ENCODE peak calls at places on chromosomes 3 and 15, in five cellular contexts. One of them, this sample, is unnamed.

GRCh38 chr15:38050529-38050928 is 116.1 kb downstream of the TMCO5A start:
- DNase-seq in IMR-90: peak; percentile 69
- DNase-seq in endothelial cell of umbilical vein: peak; percentile 77
- DNase-seq in body of pancreas: no peak
- DNase-seq in GM23338: no peak
- DNase-seq in this sample: no peak

GRCh38 chr3:161035711-161036110 is 69.4 kb downstream of the B3GALNT1 start:
- DNase-seq in IMR-90: no peak
- DNase-seq in endothelial cell of umbilical vein: peak; percentile 82
- DNase-seq in body of pancreas: no peak
- DNase-seq in GM23338: no peak
- DNase-seq in this sample: no peak

GRCh38 chr3:178504128-178504527 is 32.1 kb upstream of the KCNMB2 start:
- DNase-seq in IMR-90: no peak
- DNase-seq in endothelial cell of umbilical vein: peak; percentile 52
- DNase-seq in body of pancreas: no peak
- DNase-seq in GM23338: no peak
- DNase-seq in this sample: no peak

GRCh38 chr3:29441020-29441324 is 160.1 kb downstream of the RBMS3 start:
- DNase-seq in IMR-90: no peak
- DNase-seq in endothelial cell of umbilical vein: no peak
- DNase-seq in body of pancreas: no peak
- DNase-seq in GM23338: no peak
- DNase-seq in this sample: no peak

GRCh38 chr15:76393614-76394013 is 57.0 kb downstream of the ISL2 start:
- DNase-seq in IMR-90: peak; percentile 16
- DNase-seq in endothelial cell of umbilical vein: peak; percentile 19
- DNase-seq in body of pancreas: no peak
- DNase-seq in GM23338: no peak
- DNase-seq in this sample: no peak

GRCh38 chr3:15206662-15207576 is 873 bp downstream of the CAPN7 start:
- DNase-seq in IMR-90: peak; percentile 43
- DNase-seq in endothelial cell of umbilical vein: peak; percentile 78
- DNase-seq in body of pancreas: peak; percentile 65
- DNase-seq in GM23338: peak; percentile 19
- DNase-seq in this sample: no peak

GRCh38 chr3:72577190-72577589 is 271.1 kb downstream of the SHQ1 start:
- DNase-seq in IMR-90: no peak
- DNase-seq in endothelial cell of umbilical vein: no peak
- DNase-seq in body of pancreas: no peak
- DNase-seq in GM23338: no peak
- DNase-seq in this sample: no peak

GRCh38 chr15:64187396-64188191 is 24.8 kb upstream of the PPIB start:
- DNase-seq in IMR-90: no peak
- DNase-seq in endothelial cell of umbilical vein: peak; percentile 27
- DNase-seq in body of pancreas: no peak
- DNase-seq in GM23338: no peak
- DNase-seq in this sample: no peak

GRCh38 chr15:37046876-37047614 is 53.3 kb downstream of the MEIS2 start:
- DNase-seq in IMR-90: peak; percentile 70
- DNase-seq in endothelial cell of umbilical vein: no peak
- DNase-seq in body of pancreas: no peak
- DNase-seq in GM23338: peak; percentile 84
- DNase-seq in this sample: no peak

GRCh38 chr3:132088291-132088690 is 53.5 kb upstream of the CPNE4 start:
- DNase-seq in IMR-90: no peak
- DNase-seq in endothelial cell of umbilical vein: no peak
- DNase-seq in body of pancreas: no peak
- DNase-seq in GM23338: no peak
- DNase-seq in this sample: no peak

GRCh38 chr15:94000603-94001002 is 230.8 kb upstream of the MCTP2 start:
- DNase-seq in IMR-90: no peak
- DNase-seq in endothelial cell of umbilical vein: no peak
- DNase-seq in body of pancreas: no peak
- DNase-seq in GM23338: peak; percentile 43
- DNase-seq in this sample: no peak

GRCh38 chr3:139728414-139728813 is 50.6 kb upstream of the NMNAT3 start:
- DNase-seq in IMR-90: no peak
- DNase-seq in endothelial cell of umbilical vein: no peak
- DNase-seq in body of pancreas: no peak
- DNase-seq in GM23338: no peak
- DNase-seq in this sample: no peak

GRCh38 chr3:185696039-185696438 is 109.9 kb downstream of the SENP2 start:
- DNase-seq in IMR-90: no peak
- DNase-seq in endothelial cell of umbilical vein: no peak
- DNase-seq in body of pancreas: no peak
- DNase-seq in GM23338: no peak
- DNase-seq in this sample: no peak

GRCh38 chr15:42077680-42078079 is 16.7 kb downstream of the PLA2G4D start:
- DNase-seq in IMR-90: no peak
- DNase-seq in endothelial cell of umbilical vein: no peak
- DNase-seq in body of pancreas: no peak
- DNase-seq in GM23338: no peak
- DNase-seq in this sample: no peak

GRCh38 chr15:99343836-99344551 is 92.7 kb downstream of the LRRC28 start:
- DNase-seq in IMR-90: no peak
- DNase-seq in endothelial cell of umbilical vein: peak; percentile 75
- DNase-seq in body of pancreas: no peak
- DNase-seq in GM23338: peak; percentile 75
- DNase-seq in this sample: no peak

GRCh38 chr3:60553144-60553543 is 698.1 kb downstream of the FHIT start:
- DNase-seq in IMR-90: no peak
- DNase-seq in endothelial cell of umbilical vein: no peak
- DNase-seq in body of pancreas: no peak
- DNase-seq in GM23338: no peak
- DNase-seq in this sample: no peak

GRCh38 chr15:92393287-92393993 is at the start of gene ST8SIA2:
- DNase-seq in IMR-90: no peak
- DNase-seq in endothelial cell of umbilical vein: peak; percentile 3
- DNase-seq in body of pancreas: no peak
- DNase-seq in GM23338: peak; percentile 87
- DNase-seq in this sample: no peak

GRCh38 chr3:105719791-105720190 is 149.0 kb downstream of the CBLB start:
- DNase-seq in IMR-90: no peak
- DNase-seq in endothelial cell of umbilical vein: no peak
- DNase-seq in body of pancreas: no peak
- DNase-seq in GM23338: no peak
- DNase-seq in this sample: no peak

GRCh38 chr15:46450810-46451182 is 816.0 kb downstream of the SQOR start:
- DNase-seq in IMR-90: no peak
- DNase-seq in endothelial cell of umbilical vein: no peak
- DNase-seq in body of pancreas: no peak
- DNase-seq in GM23338: no peak
- DNase-seq in this sample: no peak

GRCh38 chr3:42894693-42895092 is 11.2 kb upstream of the ZNF662 start:
- DNase-seq in IMR-90: no peak
- DNase-seq in endothelial cell of umbilical vein: no peak
- DNase-seq in body of pancreas: no peak
- DNase-seq in GM23338: no peak
- DNase-seq in this sample: no peak

GRCh38 chr15:74315626-74316025 is 51.8 kb downstream of the CYP11A1 start:
- DNase-seq in IMR-90: no peak
- DNase-seq in endothelial cell of umbilical vein: no peak
- DNase-seq in body of pancreas: no peak
- DNase-seq in GM23338: no peak
- DNase-seq in this sample: no peak

GRCh38 chr3:143875566-143875965 is 27.3 kb upstream of the SLC9A9 start:
- DNase-seq in IMR-90: no peak
- DNase-seq in endothelial cell of umbilical vein: peak; percentile 21
- DNase-seq in body of pancreas: no peak
- DNase-seq in GM23338: no peak
- DNase-seq in this sample: no peak

GRCh38 chr3:17355591-17355990 is 386.8 kb downstream of the TBC1D5 start:
- DNase-seq in IMR-90: no peak
- DNase-seq in endothelial cell of umbilical vein: no peak
- DNase-seq in body of pancreas: no peak
- DNase-seq in GM23338: no peak
- DNase-seq in this sample: no peak

GRCh38 chr3:72299321-72299802 is 514.4 kb upstream of the PROK2 start:
- DNase-seq in IMR-90: peak; percentile 59
- DNase-seq in endothelial cell of umbilical vein: peak; percentile 96
- DNase-seq in body of pancreas: no peak
- DNase-seq in GM23338: no peak
- DNase-seq in this sample: no peak

GRCh38 chr3:71649757-71650156 is 66.2 kb upstream of the FOXP1 start:
- DNase-seq in IMR-90: no peak
- DNase-seq in endothelial cell of umbilical vein: no peak
- DNase-seq in body of pancreas: no peak
- DNase-seq in GM23338: no peak
- DNase-seq in this sample: no peak

GRCh38 chr15:40069178-40070165 is 30.5 kb upstream of the SRP14 start:
- DNase-seq in IMR-90: no peak
- DNase-seq in endothelial cell of umbilical vein: peak; percentile 88
- DNase-seq in body of pancreas: peak; percentile 100
- DNase-seq in GM23338: peak; percentile 60
- DNase-seq in this sample: no peak

GRCh38 chr3:101868534-101869464 is 19.5 kb downstream of the NFKBIZ start:
- DNase-seq in IMR-90: peak; percentile 58
- DNase-seq in endothelial cell of umbilical vein: peak; percentile 78
- DNase-seq in body of pancreas: peak; percentile 43
- DNase-seq in GM23338: no peak
- DNase-seq in this sample: no peak

GRCh38 chr3:159818399-159818798 is 170.2 kb upstream of the IL12A start:
- DNase-seq in IMR-90: no peak
- DNase-seq in endothelial cell of umbilical vein: no peak
- DNase-seq in body of pancreas: no peak
- DNase-seq in GM23338: peak; percentile 70
- DNase-seq in this sample: no peak

GRCh38 chr3:107643038-107643883 is 120.5 kb downstream of the BBX start:
- DNase-seq in IMR-90: no peak
- DNase-seq in endothelial cell of umbilical vein: no peak
- DNase-seq in body of pancreas: no peak
- DNase-seq in GM23338: peak; percentile 73
- DNase-seq in this sample: no peak

GRCh38 chr3:106566277-106566676 is 697.5 kb upstream of the CBLB start:
- DNase-seq in IMR-90: no peak
- DNase-seq in endothelial cell of umbilical vein: no peak
- DNase-seq in body of pancreas: no peak
- DNase-seq in GM23338: peak; percentile 38
- DNase-seq in this sample: no peak

GRCh38 chr3:64056616-64057165 is 33.4 kb upstream of the PSMD6 start:
- DNase-seq in IMR-90: peak; percentile 79
- DNase-seq in endothelial cell of umbilical vein: no peak
- DNase-seq in body of pancreas: no peak
- DNase-seq in GM23338: no peak
- DNase-seq in this sample: no peak

GRCh38 chr3:40930131-40930538 is 269.2 kb upstream of the CTNNB1 start:
- DNase-seq in IMR-90: no peak
- DNase-seq in endothelial cell of umbilical vein: no peak
- DNase-seq in body of pancreas: peak; percentile 81
- DNase-seq in GM23338: no peak
- DNase-seq in this sample: no peak

GRCh38 chr15:92606126-92606835 is 49.3 kb downstream of the FAM174B start:
- DNase-seq in IMR-90: no peak
- DNase-seq in endothelial cell of umbilical vein: no peak
- DNase-seq in body of pancreas: peak; percentile 6
- DNase-seq in GM23338: no peak
- DNase-seq in this sample: no peak

GRCh38 chr3:42014949-42015533 is 53.1 kb upstream of the ULK4 start:
- DNase-seq in IMR-90: no peak
- DNase-seq in endothelial cell of umbilical vein: peak; percentile 66
- DNase-seq in body of pancreas: peak; percentile 42
- DNase-seq in GM23338: peak; percentile 59
- DNase-seq in this sample: no peak

GRCh38 chr15:80635953-80636352 is 59.2 kb upstream of the ABHD17C start:
- DNase-seq in IMR-90: no peak
- DNase-seq in endothelial cell of umbilical vein: no peak
- DNase-seq in body of pancreas: no peak
- DNase-seq in GM23338: no peak
- DNase-seq in this sample: no peak

GRCh38 chr3:127475364-127475763 is 115.2 kb downstream of the TPRA1 start:
- DNase-seq in IMR-90: no peak
- DNase-seq in endothelial cell of umbilical vein: no peak
- DNase-seq in body of pancreas: no peak
- DNase-seq in GM23338: no peak
- DNase-seq in this sample: no peak
- H3K27me3 ChIP-seq in IMR-90: peaks cover 38% of the 10 kb centered on the region
- H3K27me3 ChIP-seq in endothelial cell of umbilical vein: peaks cover 2% of the 10 kb centered on the region
- H3K27me3 ChIP-seq in body of pancreas: no peaks in the 10 kb centered on the region
- H3K27me3 ChIP-seq in GM23338: no peaks in the 10 kb centered on the region
- H3K27me3 ChIP-seq in this sample: no peaks in the 10 kb centered on the region

DNA sequence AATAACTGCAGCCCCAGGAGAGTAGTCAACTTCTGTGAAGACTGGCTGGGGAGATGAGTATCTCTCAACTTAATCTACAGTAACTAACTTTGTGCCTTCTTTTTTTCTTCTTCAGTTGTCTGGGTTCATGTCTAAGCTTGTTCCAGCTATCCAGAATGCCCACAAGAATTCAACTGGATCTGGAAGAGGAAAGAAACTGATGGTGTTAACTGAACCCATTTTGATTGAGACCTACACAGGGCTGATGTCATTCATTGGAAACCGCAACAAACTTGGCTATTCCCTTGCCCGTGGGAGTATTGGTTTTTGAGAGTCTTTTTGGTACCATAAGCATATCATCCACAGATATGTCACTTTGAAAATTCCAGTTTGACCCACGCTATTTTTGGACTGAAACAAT is 148.7 kb downstream of the TPRG1 start:
- DNase-seq in IMR-90: no peak
- DNase-seq in endothelial cell of umbilical vein: no peak
- DNase-seq in body of pancreas: no peak
- DNase-seq in GM23338: no peak
- DNase-seq in this sample: no peak
- H3K27ac ChIP-seq in IMR-90: no peak overlapping the region
- H3K27ac ChIP-seq in endothelial cell of umbilical vein: no peak overlapping the region
- H3K27ac ChIP-seq in body of pancreas: no peak overlapping the region
- H3K27ac ChIP-seq in GM23338: no peak overlapping the region
- H3K27ac ChIP-seq in this sample: no peak overlapping the region

GRCh38 chr3:6994081-6994668 is 133.3 kb downstream of the GRM7 start:
- DNase-seq in IMR-90: no peak
- DNase-seq in endothelial cell of umbilical vein: peak; percentile 57
- DNase-seq in body of pancreas: no peak
- DNase-seq in GM23338: peak; percentile 16
- DNase-seq in this sample: no peak
- TF ChIP-seq CTCF in IMR-90: no peak
- TF ChIP-seq CTCF in endothelial cell of umbilical vein: peak; percentile 9
- TF ChIP-seq CTCF in body of pancreas: peak; percentile 30
- TF ChIP-seq CTCF in GM23338: no peak
- TF ChIP-seq CTCF in this sample: peak; percentile 33

GRCh38 chr15:78671626-78672211 is 30.7 kb upstream of the CHRNB4 start:
- DNase-seq in IMR-90: no peak
- DNase-seq in endothelial cell of umbilical vein: no peak
- DNase-seq in body of pancreas: no peak
- DNase-seq in GM23338: peak; percentile 69
- DNase-seq in this sample: no peak
- H3K27me3 ChIP-seq in IMR-90: peaks cover 23% of the 10 kb centered on the region
- H3K27me3 ChIP-seq in endothelial cell of umbilical vein: no peaks in the 10 kb centered on the region
- H3K27me3 ChIP-seq in body of pancreas: no peaks in the 10 kb centered on the region
- H3K27me3 ChIP-seq in GM23338: no peaks in the 10 kb centered on the region
- H3K27me3 ChIP-seq in this sample: no peaks in the 10 kb centered on the region

GRCh38 chr15:43515731-43516130 is 1.7 kb upstream of the MAP1A start:
- DNase-seq in IMR-90: no peak
- DNase-seq in endothelial cell of umbilical vein: no peak
- DNase-seq in body of pancreas: no peak
- DNase-seq in GM23338: no peak
- DNase-seq in this sample: no peak
- H3K27ac ChIP-seq in IMR-90: peak overlapping the region; percentile 81
- H3K27ac ChIP-seq in endothelial cell of umbilical vein: no peak overlapping the region
- H3K27ac ChIP-seq in body of pancreas: no peak overlapping the region
- H3K27ac ChIP-seq in GM23338: no peak overlapping the region
- H3K27ac ChIP-seq in this sample: no peak overlapping the region

This sample was measured in esophagus squamous epithelium.